ENCODE peak calls at places on chromosomes 5 and 9, in eight cellular contexts. X is EL; K is RWPE1; F is activated CD4-positive, alpha-beta T cell treated with anti-CD3 and anti-CD28 coated beads, Interleukin-2, amount 50 U/mL, for 48 hours; C is EH; L is OCI-LY7; N is cardiac muscle cell; Q is hepatic stellate cell. U is an unnamed sample.

GRCh38 chr5:16700081-16700480 is 83.3 kb upstream of the RETREG1 start:
- DNase-seq in X (no peak), K (no peak), F (no peak), C (no peak), L (no peak), N (no peak), Q (no peak), U (no peak)

GRCh38 chr5:3659907-3660306 is 64.3 kb downstream of the IRX1 start:
- DNase-seq in X (no peak), K (peak), F (no peak), C (peak), L (no peak), N (peak), Q (no peak), U (no peak)

GRCh38 chr9:85081963-85082362 is 412.4 kb downstream of the NTRK2 start:
- DNase-seq in X (no peak), K (no peak), F (no peak), C (no peak), L (no peak), N (no peak), Q (no peak), U (no peak)

GRCh38 chr9:86282979-86283535 is 719 bp upstream of the ISCA1 start:
- DNase-seq in X (peak), K (peak), F (no peak), C (peak), L (no peak), N (peak), Q (peak), U (no peak)

GRCh38 chr5:145072880-145073279 is 762.3 kb downstream of the PRELID2 start:
- DNase-seq in X (no peak), K (no peak), F (no peak), C (no peak), L (no peak), N (no peak), Q (no peak), U (no peak)

GRCh38 chr5:132655821-132656773 is 1.9 kb upstream of the IL13 start:
- DNase-seq in X (peak), K (peak), F (peak), C (peak), L (no peak), N (no peak), Q (peak), U (peak)

GRCh38 chr5:97136471-97136870 is 5.9 kb downstream of the LIX1 start:
- DNase-seq in X (no peak), K (no peak), F (no peak), C (no peak), L (no peak), N (no peak), Q (no peak), U (no peak)

GRCh38 chr5:68225911-68226563 is 10.5 kb downstream of the PIK3R1 start:
- DNase-seq in X (no peak), K (no peak), F (no peak), C (no peak), L (no peak), N (no peak), Q (no peak), U (no peak)

GRCh38 chr9:113620377-113621161 is 157.0 kb downstream of the RGS3 start:
- DNase-seq in X (peak), K (peak), F (peak), C (peak), L (no peak), N (peak), Q (peak), U (peak)

GRCh38 chr9:137745541-137745991 is 126.8 kb downstream of the EHMT1 start:
- DNase-seq in X (no peak), K (no peak), F (no peak), C (peak), L (peak), N (no peak), Q (no peak), U (no peak)